ENCODE peak calls at places on chromosomes 12 and 14, in five cellular contexts. J, Y, K, L and S are unnamed samples.

GRCh38 chr12:105253882-105254513 is 18.0 kb upstream of the APPL2 start:
- DNase-seq in J (no peak), L (no peak), Y (no peak), K (no peak), S (no peak)

GRCh38 chr12:49368240-49368600 is 958 bp downstream of the SPATS2 start:
- DNase-seq in J (no peak), L (no peak), Y (no peak), K (no peak), S (no peak)

GRCh38 chr12:91630906-91631305 is 448.3 kb upstream of the DCN start:
- DNase-seq in K (no peak), Y (no peak), J (no peak), L (no peak), S (no peak)

GRCh38 chr14:77098470-77099353 is 654 bp downstream of the CIPC start:
- DNase-seq in L (peak; percentile 89), Y (peak; percentile 87), K (no peak), J (no peak), S (no peak)

GRCh38 chr12:92574046-92574783 is 128.6 kb upstream of the PLEKHG7 start:
- DNase-seq in L (peak; percentile 58), K (no peak), Y (no peak), J (no peak), S (no peak)

GRCh38 chr12:114003286-114003685 is 37.2 kb upstream of the RBM19 start:
- DNase-seq in Y (no peak), L (no peak), J (no peak), K (no peak), S (no peak)

GRCh38 chr12:86627001-86627400 is 370.8 kb upstream of the MGAT4C start:
- DNase-seq in L (no peak), J (no peak), Y (no peak), K (no peak), S (no peak)

GRCh38 chr12:74455429-74455828 is 82.2 kb upstream of the ATXN7L3B start:
- DNase-seq in Y (no peak), K (no peak), L (no peak), J (no peak), S (no peak)

GRCh38 chr14:68210729-68211299 is 391.2 kb downstream of the RAD51B start:
- DNase-seq in K (peak; percentile 72), J (no peak), L (no peak), Y (no peak), S (peak; percentile 28)

GRCh38 chr12:58310368-58310767 is 369.0 kb downstream of the ATP23 start:
- DNase-seq in L (no peak), K (no peak), Y (no peak), J (no peak), S (no peak)

GRCh38 chr12:30417697-30418231 is 277.9 kb downstream of the IPO8 start:
- DNase-seq in L (no peak), K (no peak), Y (no peak), J (no peak), S (no peak)

GRCh38 chr14:59695198-59695597 is 118.6 kb upstream of the CCDC175 start:
- DNase-seq in J (no peak), L (no peak), K (no peak), Y (peak; percentile 79), S (no peak)

GRCh38 chr14:62209287-62209899 is 447.2 kb downstream of the SNAPC1 start:
- DNase-seq in J (no peak), Y (no peak), K (no peak), L (no peak), S (no peak)

GRCh38 chr14:38548091-38548490 is 292.2 kb upstream of the CLEC14A start:
- DNase-seq in Y (no peak), K (no peak), J (no peak), L (no peak), S (no peak)

GRCh38 chr14:100888789-100889315 is 14.7 kb downstream of the RTL1 start:
- DNase-seq in K (no peak), J (no peak), Y (no peak), L (no peak), S (no peak)

GRCh38 chr12:48266826-48267225 is 63.7 kb upstream of the OR10AD1 start:
- DNase-seq in L (no peak), K (no peak), Y (no peak), J (no peak), S (no peak)

GRCh38 chr12:10385181-10385613 is 4.6 kb downstream of the KLRK1 start:
- DNase-seq in J (no peak), L (no peak), Y (no peak), K (no peak), S (no peak)

GRCh38 chr12:93297536-93297935 is 80.2 kb upstream of the NUDT4 start:
- DNase-seq in K (no peak), J (no peak), Y (no peak), L (no peak), S (no peak)

GRCh38 chr12:100574262-100575074 is 984 bp downstream of the GAS2L3 start:
- DNase-seq in J (no peak), K (no peak), Y (no peak), L (no peak), S (no peak)

GRCh38 chr12:14768823-14769405 is 34.4 kb downstream of the WBP11 start:
- DNase-seq in L (no peak), K (peak; percentile 13), Y (no peak), J (no peak), S (no peak)

GRCh38 chr12:131942671-131943070 is 7.1 kb upstream of the EP400 start:
- DNase-seq in L (no peak), Y (peak; percentile 45), J (no peak), K (no peak), S (no peak)

GRCh38 chr12:57694459-57695019 is 607 bp downstream of the OS9 start:
- DNase-seq in K (no peak), L (peak; percentile 52), J (no peak), Y (no peak), S (no peak)

GRCh38 chr12:123948401-123949117 is 24.1 kb downstream of the CCDC92 start:
- DNase-seq in K (no peak), Y (no peak), J (peak; percentile 81), L (no peak), S (no peak)

GRCh38 chr12:3777206-3777809 is 24.4 kb upstream of the CRACR2A start:
- DNase-seq in J (no peak), K (peak; percentile 30), Y (no peak), L (no peak), S (peak; percentile 30)

GRCh38 chr12:120119395-120119973 is 2.9 kb upstream of the RAB35 start:
- DNase-seq in L (no peak), J (no peak), Y (no peak), K (no peak), S (no peak)

GRCh38 chr14:92998957-92999356 is 76.0 kb downstream of the CHGA start:
- DNase-seq in L (peak; percentile 81), J (no peak), Y (no peak), K (no peak), S (no peak)

GRCh38 chr12:125983094-125983783 is 918.0 kb downstream of the AACS start:
- DNase-seq in J (no peak), L (peak; percentile 96), Y (no peak), K (no peak), S (no peak)

GRCh38 chr14:78509516-78509915 is 339.3 kb downstream of the NRXN3 start:
- DNase-seq in J (no peak), K (no peak), L (no peak), Y (no peak), S (no peak)

GRCh38 chr14:66281036-66281776 is 205.0 kb upstream of the CCDC196 start:
- DNase-seq in L (no peak), Y (no peak), J (no peak), K (no peak), S (no peak)

GRCh38 chr12:4272976-4273650 is 449 bp upstream of the CCND2 start:
- DNase-seq in Y (peak; percentile 67), J (no peak), L (no peak), K (no peak), S (no peak)

GRCh38 chr14:19743256-19743655 is at the start of gene OR4Q3:
- DNase-seq in K (no peak), Y (no peak), L (no peak), J (no peak), S (no peak)

GRCh38 chr14:100583245-100583644 is 4.0 kb downstream of the BEGAIN start:
- DNase-seq in L (no peak), Y (no peak), K (no peak), J (no peak), S (no peak)

GRCh38 chr12:103751171-103751570 is 89.9 kb downstream of the NT5DC3 start:
- DNase-seq in J (no peak), K (no peak), L (no peak), Y (no peak), S (no peak)

GRCh38 chr12:120438495-120439198 is 734 bp downstream of the COX6A1 start:
- DNase-seq in K (no peak), L (no peak), J (no peak), Y (no peak), S (no peak)

GRCh38 chr14:37246427-37246829 is 48.7 kb downstream of the MIPOL1 start:
- DNase-seq in L (no peak), Y (no peak), K (no peak), J (no peak), S (no peak)